ENCODE peak calls at places on chromosome 1, in five cellular contexts. One of them, this sample, is unnamed. For H3K4me1, the result is how much of the 10 kb centered on the place peaks cover.

GRCh38 chr1:178388398-178389161 is 108.2 kb downstream of the CLEC20A start:
- DNase-seq in CD8-positive, alpha-beta T cell: no peak
- DNase-seq in iPS DF 6.9: no peak
- DNase-seq in esophagus squamous epithelium: no peak
- DNase-seq in colonic mucosa: no peak
- DNase-seq in this sample: no peak

GRCh38 chr1:40318476-40318875 is 1.4 kb upstream of the COL9A2 start:
- DNase-seq in CD8-positive, alpha-beta T cell: no peak
- DNase-seq in iPS DF 6.9: no peak
- DNase-seq in colonic mucosa: no peak
- DNase-seq in esophagus squamous epithelium: no peak
- DNase-seq in this sample: no peak

GRCh38 chr1:48233666-48234065 is 11.2 kb downstream of the SLC5A9 start:
- DNase-seq in CD8-positive, alpha-beta T cell: no peak
- DNase-seq in colonic mucosa: no peak
- DNase-seq in esophagus squamous epithelium: no peak
- DNase-seq in iPS DF 6.9: no peak
- DNase-seq in this sample: no peak

GRCh38 chr1:3918966-3919611 is 19.0 kb upstream of the C1orf174 start:
- DNase-seq in CD8-positive, alpha-beta T cell: no peak
- DNase-seq in esophagus squamous epithelium: no peak
- DNase-seq in iPS DF 6.9: no peak
- DNase-seq in colonic mucosa: no peak
- DNase-seq in this sample: no peak

GRCh38 chr1:40784141-40784770 is 669 bp downstream of the KCNQ4 start:
- DNase-seq in colonic mucosa: peak
- DNase-seq in iPS DF 6.9: no peak
- DNase-seq in CD8-positive, alpha-beta T cell: no peak
- DNase-seq in esophagus squamous epithelium: no peak
- DNase-seq in this sample: peak

GRCh38 chr1:199422206-199422605 is 605.3 kb upstream of the NR5A2 start:
- DNase-seq in colonic mucosa: no peak
- DNase-seq in iPS DF 6.9: peak
- DNase-seq in CD8-positive, alpha-beta T cell: no peak
- DNase-seq in esophagus squamous epithelium: no peak
- DNase-seq in this sample: no peak

GRCh38 chr1:97632075-97632474 is 288.8 kb downstream of the DPYD start:
- DNase-seq in esophagus squamous epithelium: no peak
- DNase-seq in CD8-positive, alpha-beta T cell: no peak
- DNase-seq in iPS DF 6.9: no peak
- DNase-seq in colonic mucosa: no peak
- DNase-seq in this sample: no peak

GRCh38 chr1:221743416-221744208 is 1.7 kb upstream of the DUSP10 start:
- DNase-seq in colonic mucosa: no peak
- DNase-seq in esophagus squamous epithelium: no peak
- DNase-seq in iPS DF 6.9: no peak
- DNase-seq in CD8-positive, alpha-beta T cell: no peak
- DNase-seq in this sample: no peak

GRCh38 chr1:205430631-205431305 is 8.9 kb upstream of the LEMD1 start:
- DNase-seq in iPS DF 6.9: no peak
- DNase-seq in esophagus squamous epithelium: no peak
- DNase-seq in colonic mucosa: peak
- DNase-seq in CD8-positive, alpha-beta T cell: peak
- DNase-seq in this sample: peak

GRCh38 chr1:3011127-3011526 is 10.1 kb upstream of the ACTRT2 start:
- DNase-seq in esophagus squamous epithelium: no peak
- DNase-seq in CD8-positive, alpha-beta T cell: no peak
- DNase-seq in colonic mucosa: no peak
- DNase-seq in iPS DF 6.9: no peak
- DNase-seq in this sample: no peak

GRCh38 chr1:117244971-117245370 is 34.2 kb upstream of the VTCN1 start:
- DNase-seq in iPS DF 6.9: no peak
- DNase-seq in colonic mucosa: no peak
- DNase-seq in CD8-positive, alpha-beta T cell: no peak
- DNase-seq in esophagus squamous epithelium: no peak
- DNase-seq in this sample: no peak
- H3K4me1 ChIP-seq in iPS DF 6.9: under half
- H3K4me1 ChIP-seq in colonic mucosa: under half
- H3K4me1 ChIP-seq in CD8-positive, alpha-beta T cell: under half
- H3K4me1 ChIP-seq in esophagus squamous epithelium: under half
- H3K4me1 ChIP-seq in this sample: under half

GRCh38 chr1:211344335-211344664 is 17.7 kb downstream of the TRAF5 start:
- DNase-seq in esophagus squamous epithelium: no peak
- DNase-seq in iPS DF 6.9: no peak
- DNase-seq in colonic mucosa: no peak
- DNase-seq in CD8-positive, alpha-beta T cell: no peak
- DNase-seq in this sample: no peak

GRCh38 chr1:211352465-211352864 is 25.8 kb downstream of the TRAF5 start:
- DNase-seq in iPS DF 6.9: no peak
- DNase-seq in colonic mucosa: no peak
- DNase-seq in esophagus squamous epithelium: no peak
- DNase-seq in CD8-positive, alpha-beta T cell: no peak
- DNase-seq in this sample: no peak

GRCh38 chr1:211349730-211350129 is 23.1 kb downstream of the TRAF5 start:
- DNase-seq in CD8-positive, alpha-beta T cell: no peak
- DNase-seq in iPS DF 6.9: no peak
- DNase-seq in colonic mucosa: no peak
- DNase-seq in esophagus squamous epithelium: no peak
- DNase-seq in this sample: no peak

GRCh38 chr1:211345719-211346118 is 19.1 kb downstream of the TRAF5 start:
- DNase-seq in CD8-positive, alpha-beta T cell: no peak
- DNase-seq in iPS DF 6.9: no peak
- DNase-seq in colonic mucosa: no peak
- DNase-seq in esophagus squamous epithelium: no peak
- DNase-seq in this sample: no peak

DNA sequence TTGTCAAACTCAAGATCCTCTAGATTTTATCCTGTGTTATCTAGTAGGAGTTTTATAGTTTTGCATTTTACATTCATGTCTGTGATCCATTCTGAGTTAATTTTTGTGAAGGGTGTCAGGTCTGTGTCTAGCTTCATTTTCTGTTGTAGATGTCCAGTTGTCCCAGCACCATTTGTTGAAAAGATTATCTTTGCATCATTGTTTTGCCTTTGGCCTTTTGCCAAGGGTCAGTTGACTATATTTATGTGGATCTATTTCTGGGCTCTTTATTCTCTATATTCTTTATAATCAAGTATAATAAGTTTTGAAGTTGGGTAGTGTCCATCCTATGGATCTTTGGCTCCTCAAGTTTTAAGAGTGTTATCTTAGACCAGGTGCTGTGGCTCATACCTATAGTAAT is 21.9 kb downstream of the TRAF5 start:
- DNase-seq in CD8-positive, alpha-beta T cell: no peak
- DNase-seq in colonic mucosa: no peak
- DNase-seq in iPS DF 6.9: no peak
- DNase-seq in esophagus squamous epithelium: no peak
- DNase-seq in this sample: no peak
- H3K4me1 ChIP-seq in CD8-positive, alpha-beta T cell: half or more
- H3K4me1 ChIP-seq in colonic mucosa: under half
- H3K4me1 ChIP-seq in iPS DF 6.9: under half
- H3K4me1 ChIP-seq in esophagus squamous epithelium: under half
- H3K4me1 ChIP-seq in this sample: under half

GRCh38 chr1:23177031-23177430 is 8.4 kb upstream of the LUZP1 start:
- DNase-seq in esophagus squamous epithelium: no peak
- DNase-seq in CD8-positive, alpha-beta T cell: no peak
- DNase-seq in colonic mucosa: no peak
- DNase-seq in iPS DF 6.9: no peak
- DNase-seq in this sample: no peak
- H3K4me1 ChIP-seq in esophagus squamous epithelium: under half
- H3K4me1 ChIP-seq in CD8-positive, alpha-beta T cell: under half
- H3K4me1 ChIP-seq in colonic mucosa: under half
- H3K4me1 ChIP-seq in iPS DF 6.9: under half
- H3K4me1 ChIP-seq in this sample: under half

DNA sequence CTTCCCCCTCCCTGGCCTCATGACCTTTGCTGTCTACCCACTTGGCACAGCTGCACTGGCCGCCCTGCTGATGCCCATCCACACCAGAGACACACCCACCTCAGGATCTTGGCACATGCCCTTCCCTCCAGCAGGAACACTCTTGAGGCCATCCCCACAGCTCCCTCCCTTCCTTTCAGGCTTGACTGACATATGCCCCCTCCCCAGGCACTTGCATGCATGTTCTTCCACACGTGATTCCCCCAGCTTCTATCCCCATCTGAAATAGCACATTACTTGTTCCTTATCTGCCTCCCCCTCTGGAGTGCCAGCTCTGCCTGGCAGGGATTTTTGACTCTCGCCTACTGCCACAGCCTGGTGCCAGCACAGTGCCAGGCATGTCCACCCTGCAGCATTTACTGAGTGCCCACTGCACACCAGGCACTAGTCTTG is 98.5 kb upstream of the SLC25A33 start:
- DNase-seq in colonic mucosa: no peak
- DNase-seq in iPS DF 6.9: no peak
- DNase-seq in CD8-positive, alpha-beta T cell: no peak
- DNase-seq in esophagus squamous epithelium: no peak
- DNase-seq in this sample: peak
- H3K4me1 ChIP-seq in colonic mucosa: under half
- H3K4me1 ChIP-seq in iPS DF 6.9: under half
- H3K4me1 ChIP-seq in CD8-positive, alpha-beta T cell: under half
- H3K4me1 ChIP-seq in esophagus squamous epithelium: under half
- H3K4me1 ChIP-seq in this sample: half or more